ENCODE peak calls at places on chromosomes 4 and X, in ten cellular contexts. O is AG10803; Q is tibial artery; H is left ventricle myocardium inferior; T is thyroid gland; S is astrocyte of the cerebellum; Y is CD8-positive, alpha-beta T cell; C is Peyer's patch; Z is WERI-Rb-1; D is kidney. R is an unnamed sample.

GRCh38 chr4:7186081-7186480 is 6.3 kb upstream of the SORCS2 start:
- DNase-seq in O (no peak), Q (peak), H (no peak), T (peak), S (no peak), Y (no peak), C (no peak), Z (peak), D (peak), R (no peak)

GRCh38 chrX:31063114-31063513 is 8.7 kb downstream of the FTHL17 start:
- DNase-seq in O (no peak), Q (no peak), H (no peak), T (no peak), S (no peak), Y (no peak), C (no peak), Z (no peak), D (no peak), R (no peak)

GRCh38 chr4:81595798-81596610 is 124.3 kb upstream of the RASGEF1B start:
- DNase-seq in O (no peak), Q (no peak), H (no peak), T (no peak), S (no peak), Y (no peak), C (no peak), Z (no peak), D (no peak), R (no peak)

GRCh38 chr4:11769425-11769824 is 340.7 kb upstream of the HS3ST1 start:
- DNase-seq in O (no peak), Q (peak), H (no peak), T (no peak), S (no peak), Y (no peak), C (no peak), Z (no peak), D (no peak), R (peak)

GRCh38 chr4:26766142-26766541 is 94.5 kb upstream of the STIM2 start:
- DNase-seq in O (no peak), Q (peak), H (no peak), T (no peak), S (no peak), Y (no peak), C (no peak), Z (no peak), D (no peak), R (no peak)

GRCh38 chrX:10509397-10509796 is 111.0 kb downstream of the MID1 start:
- DNase-seq in O (no peak), Q (no peak), H (no peak), T (no peak), S (no peak), Y (no peak), C (no peak), Z (no peak), D (no peak), R (no peak)

GRCh38 chrX:136694491-136695087 is 46.6 kb downstream of the CD40LG start:
- DNase-seq in O (peak), Q (no peak), H (no peak), T (no peak), S (peak), Y (peak), C (no peak), Z (no peak), D (no peak), R (peak)

GRCh38 chrX:97637289-97637688 is 753.6 kb downstream of the RPA4 start:
- DNase-seq in O (peak), Q (no peak), H (no peak), T (no peak), S (no peak), Y (no peak), C (no peak), Z (no peak), D (no peak), R (peak)

GRCh38 chr4:119785963-119786362 is 157.4 kb upstream of the PDE5A start:
- DNase-seq in O (peak), Q (no peak), H (no peak), T (peak), S (peak), Y (no peak), C (no peak), Z (no peak), D (no peak), R (peak)

GRCh38 chr4:151276787-151277557 is at the start of gene PRSS48:
- DNase-seq in O (peak), Q (peak), H (peak), T (peak), S (peak), Y (no peak), C (peak), Z (peak), D (peak), R (peak)

GRCh38 chr4:36712013-36712412 is 430.6 kb downstream of the DTHD1 start:
- DNase-seq in O (no peak), Q (no peak), H (no peak), T (no peak), S (peak), Y (no peak), C (no peak), Z (no peak), D (no peak), R (no peak)

GRCh38 chrX:31272472-31272775 is 200.6 kb upstream of the FTHL17 start:
- DNase-seq in O (no peak), Q (no peak), H (no peak), T (no peak), S (peak), Y (no peak), C (no peak), Z (no peak), D (no peak), R (no peak)

GRCh38 chrX:635428-636192 is 5.0 kb downstream of the SHOX start:
- DNase-seq in O (no peak), Q (no peak), H (no peak), T (no peak), S (no peak), Y (no peak), C (no peak), Z (no peak), D (no peak), R (no peak)

GRCh38 chr4:189206953-189207352 is 733.7 kb upstream of the FRG1 start:
- DNase-seq in O (no peak), Q (no peak), H (no peak), T (no peak), S (no peak), Y (no peak), C (no peak), Z (no peak), D (no peak), R (no peak)

GRCh38 chr4:156948738-156949137 is 22.9 kb downstream of the PDGFC start:
- DNase-seq in O (no peak), Q (no peak), H (no peak), T (no peak), S (no peak), Y (no peak), C (no peak), Z (no peak), D (no peak), R (peak)

GRCh38 chrX:131739823-131740222 is 195.9 kb downstream of the OR13H1 start:
- DNase-seq in O (no peak), Q (no peak), H (no peak), T (no peak), S (no peak), Y (no peak), C (no peak), Z (no peak), D (no peak), R (no peak)

GRCh38 chr4:147639388-147639787 is 22.2 kb downstream of the TMEM184C start:
- DNase-seq in O (peak), Q (no peak), H (no peak), T (no peak), S (no peak), Y (no peak), C (no peak), Z (no peak), D (no peak), R (peak)

DNA sequence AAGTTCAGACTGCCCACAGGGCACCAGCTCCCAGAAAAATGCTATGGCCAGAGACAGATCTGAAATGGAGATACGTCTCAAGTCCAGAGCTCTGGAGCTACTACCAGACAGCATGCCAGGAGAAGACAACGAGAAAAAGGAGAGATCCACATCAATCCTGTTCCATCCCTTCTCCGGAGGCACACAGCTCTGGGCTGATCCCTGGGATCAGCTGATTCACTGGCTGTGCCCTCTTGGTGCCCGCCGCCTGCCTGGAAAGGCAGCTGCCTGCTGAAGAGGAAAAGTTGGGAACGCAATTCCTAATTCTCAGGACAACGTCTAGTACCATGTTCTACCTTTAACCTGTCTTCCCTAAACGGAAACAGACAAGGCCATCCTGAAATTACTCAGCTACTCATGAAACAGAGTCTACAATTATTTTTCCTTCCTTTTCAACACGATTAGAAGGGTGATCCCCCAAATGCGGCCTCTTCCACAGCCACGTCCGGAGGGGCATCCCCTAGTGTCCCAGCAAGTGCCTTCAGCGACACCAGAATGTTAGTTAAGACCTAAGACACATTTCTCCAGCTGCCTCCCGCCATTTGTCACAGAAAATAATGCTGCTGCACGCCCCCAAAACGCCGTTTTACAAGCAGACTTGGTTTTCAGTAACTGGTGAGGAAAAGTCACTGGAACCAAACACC is 2.4 kb downstream of the ZFYVE28 start:
- DNase-seq in O (no peak), Q (no peak), H (no peak), T (no peak), S (no peak), Y (no peak), C (no peak), Z (no peak), D (no peak), R (no peak)
- H3K4me3 ChIP-seq in O (peak), Q (peak), H (peak), T (no peak), S (peak), Y (no peak), C (peak), Z (no peak), D (no peak), R (no peak)

GRCh38 chr4:56619160-56619559 is 61.9 kb downstream of the HOPX start:
- DNase-seq in O (no peak), Q (no peak), H (no peak), T (no peak), S (peak), Y (no peak), C (no peak), Z (peak), D (no peak), R (peak)
- TF ChIP-seq CTCF in O (no peak), Q (no peak), H (no peak), T (no peak), S (peak), Y (no peak), C (no peak), Z (peak), D (no peak), R (peak)

DNA sequence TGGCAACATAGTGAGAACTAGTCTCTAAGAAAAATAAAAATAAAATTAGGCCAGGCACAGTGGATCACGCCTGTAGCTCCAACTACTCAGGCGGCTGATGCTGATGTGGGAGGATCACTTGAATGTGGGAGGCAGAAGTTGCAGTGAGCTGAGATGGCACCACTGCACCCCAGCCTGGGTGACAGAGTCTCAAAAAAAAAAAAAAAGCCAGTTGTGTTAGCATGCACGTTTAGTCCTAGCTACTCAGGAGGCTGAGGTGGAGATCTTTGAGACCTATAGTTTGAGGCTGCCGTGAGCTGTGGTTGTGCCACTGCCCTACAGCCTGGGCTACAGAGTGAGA is 2.5 kb downstream of the DCK start:
- DNase-seq in O (no peak), Q (no peak), H (no peak), T (no peak), S (no peak), Y (peak), C (peak), Z (no peak), D (no peak), R (no peak)
- H3K4me3 ChIP-seq in O (no peak), Q (no peak), H (peak), T (no peak), S (no peak), Y (peak), C (no peak), Z (no peak), D (no peak), R (no peak)

GRCh38 chrX:40544343-40545250 is 36.2 kb upstream of the ATP6AP2 start:
- DNase-seq in O (no peak), Q (no peak), H (no peak), T (peak), S (no peak), Y (no peak), C (no peak), Z (peak), D (no peak), R (peak)

GRCh38 chrX:40543661-40544328 is 37.0 kb upstream of the ATP6AP2 start:
- DNase-seq in O (peak), Q (no peak), H (no peak), T (peak), S (peak), Y (no peak), C (no peak), Z (peak), D (no peak), R (peak)

GRCh38 chrX:40539214-40540142 is 41.3 kb upstream of the ATP6AP2 start:
- DNase-seq in O (peak), Q (peak), H (peak), T (peak), S (no peak), Y (peak), C (peak), Z (peak), D (peak), R (peak)

GRCh38 chrX:40542972-40543371 is 37.8 kb upstream of the ATP6AP2 start:
- DNase-seq in O (no peak), Q (no peak), H (no peak), T (peak), S (no peak), Y (no peak), C (no peak), Z (no peak), D (no peak), R (no peak)

DNA sequence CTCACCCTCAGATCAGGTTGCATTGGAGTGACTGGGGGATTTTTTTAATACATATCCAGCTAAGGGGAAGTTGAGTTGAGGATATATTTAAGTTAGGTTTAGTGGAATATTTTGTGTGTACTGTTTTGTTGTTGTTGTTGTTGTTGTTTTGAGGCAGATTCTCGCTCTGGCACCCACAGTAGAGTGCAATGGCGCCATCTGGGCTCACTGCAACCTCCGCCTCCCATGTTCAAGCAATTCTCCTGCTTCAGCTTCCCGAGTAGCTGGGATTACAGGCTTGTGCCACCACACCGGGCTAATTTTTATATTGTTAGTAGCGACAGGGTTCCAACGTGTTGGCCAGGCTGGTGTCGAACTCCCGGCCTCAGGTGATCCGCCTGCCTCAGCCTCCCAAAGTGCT is 38.6 kb upstream of the ATP6AP2 start:
- DNase-seq in O (no peak), Q (no peak), H (no peak), T (no peak), S (no peak), Y (no peak), C (no peak), Z (peak), D (no peak), R (no peak)
- TF ChIP-seq CTCF in O (no peak), Q (no peak), H (no peak), T (no peak), S (no peak), Y (no peak), C (no peak), Z (peak), D (no peak), R (no peak)

GRCh38 chrX:72712094-72712755 is 1.9 kb downstream of the PHKA1 start:
- DNase-seq in O (no peak), Q (no peak), H (no peak), T (no peak), S (no peak), Y (no peak), C (no peak), Z (no peak), D (no peak), R (peak)
- H3K4me3 ChIP-seq in O (no peak), Q (no peak), H (no peak), T (no peak), S (no peak), Y (no peak), C (no peak), Z (no peak), D (no peak), R (no peak)

DNA sequence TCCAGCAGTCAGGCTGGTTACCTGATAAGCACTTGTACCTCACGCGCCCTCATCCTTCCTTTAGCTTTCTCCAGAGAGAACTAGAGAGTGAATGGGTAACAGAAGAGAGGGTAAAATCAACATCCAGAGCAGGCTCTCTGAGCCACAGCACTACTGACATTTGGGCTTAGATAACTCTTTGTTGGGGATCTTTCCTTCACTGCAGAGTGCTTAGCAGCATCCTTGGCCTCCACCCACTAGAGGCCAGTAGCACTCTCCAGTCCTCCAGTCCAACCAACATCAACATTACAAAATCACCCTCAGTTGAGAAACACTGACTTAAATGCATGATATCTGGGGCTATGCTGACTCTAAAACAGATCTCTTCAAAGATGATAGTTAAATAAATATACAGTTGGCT is 220.7 kb downstream of the TACR3 start:
- DNase-seq in O (peak), Q (no peak), H (no peak), T (no peak), S (no peak), Y (no peak), C (no peak), Z (no peak), D (no peak), R (peak)
- TF ChIP-seq CTCF in O (peak), Q (no peak), H (no peak), T (no peak), S (no peak), Y (no peak), C (no peak), Z (peak), D (no peak), R (peak)

GRCh38 chrX:18983711-18984380 is at the start of gene PHKA2:
- DNase-seq in O (peak), Q (peak), H (peak), T (peak), S (no peak), Y (peak), C (peak), Z (peak), D (peak), R (peak)
- H3K4me3 ChIP-seq in O (peak), Q (peak), H (peak), T (peak), S (peak), Y (peak), C (peak), Z (peak), D (peak), R (peak)

GRCh38 chr4:94256833-94257232 is 49.2 kb downstream of the SMARCAD1 start:
- DNase-seq in O (no peak), Q (no peak), H (no peak), T (no peak), S (no peak), Y (no peak), C (no peak), Z (no peak), D (no peak), R (peak)
- TF ChIP-seq CTCF in O (peak), Q (no peak), H (peak), T (no peak), S (no peak), Y (no peak), C (no peak), Z (peak), D (no peak), R (peak)